ENCODE peak calls at places on chromosomes 16 and 17, in four cellular contexts. S, C, M and W are unnamed samples.

GRCh38 chr16:28951410-28951943 is 740 bp downstream of the NFATC2IP start:
- DNase-seq in C (no peak), S (peak), M (no peak), W (no peak)

GRCh38 chr17:56633681-56634080 is 40.2 kb downstream of the NOG start:
- DNase-seq in M (no peak), S (no peak), C (no peak), W (no peak)

GRCh38 chr17:49821916-49822315 is 26.0 kb downstream of the TAC4 start:
- DNase-seq in S (no peak), C (no peak), M (no peak), W (no peak)

GRCh38 chr17:43721537-43722268 is 36.9 kb downstream of the SOST start:
- DNase-seq in S (peak), C (no peak), M (no peak), W (no peak)

GRCh38 chr17:30323262-30323894 is 10.5 kb downstream of the TMIGD1 start:
- DNase-seq in C (no peak), M (no peak), S (no peak), W (no peak)

GRCh38 chr17:35536664-35537160 is 766 bp downstream of the SLFN12L start:
- DNase-seq in C (no peak), S (no peak), M (no peak), W (no peak)

GRCh38 chr17:58913552-58913951 is 157.9 kb downstream of the PPM1E start:
- DNase-seq in S (no peak), M (no peak), C (no peak), W (no peak)

GRCh38 chr17:2396568-2397246 is 4.2 kb downstream of the MNT start:
- DNase-seq in M (peak), C (peak), S (peak), W (no peak)

GRCh38 chr17:69609495-69610315 is 195.2 kb downstream of the MAP2K6 start:
- DNase-seq in S (peak), M (peak), C (peak), W (no peak)

GRCh38 chr17:2346475-2346874 is 9.2 kb downstream of the SGSM2 start:
- DNase-seq in M (no peak), S (no peak), C (no peak), W (no peak)

GRCh38 chr16:8733849-8734540 is 59.6 kb downstream of the ABAT start:
- DNase-seq in S (no peak), C (no peak), M (no peak), W (no peak)

GRCh38 chr17:17692353-17693252 is 11.3 kb downstream of the RAI1 start:
- DNase-seq in C (no peak), M (peak), S (no peak), W (no peak)

GRCh38 chr17:67180275-67180674 is 64.7 kb downstream of the HELZ start:
- DNase-seq in C (no peak), S (no peak), M (no peak), W (no peak)

GRCh38 chr17:29569245-29569950 is 897 bp downstream of the TP53I13 start:
- DNase-seq in C (no peak), M (no peak), S (peak), W (no peak)

GRCh38 chr17:44655983-44656700 is at the start of gene MEIOC:
- DNase-seq in M (no peak), S (no peak), C (no peak), W (no peak)

GRCh38 chr16:3654249-3654991 is at the start of gene DNASE1:
- DNase-seq in M (peak), C (peak), S (peak), W (peak)

GRCh38 chr16:87173294-87173883 is 143.8 kb downstream of the C16orf95 start:
- DNase-seq in S (no peak), C (no peak), M (no peak), W (no peak)

GRCh38 chr17:9218068-9218635 is 196.8 kb downstream of the NTN1 start:
- DNase-seq in C (no peak), M (no peak), S (no peak), W (no peak)

GRCh38 chr17:50129946-50130777 is at the start of gene SAMD14:
- DNase-seq in S (peak), C (no peak), M (no peak), W (no peak)

GRCh38 chr17:7511108-7511507 is 26.9 kb downstream of the POLR2A start:
- DNase-seq in C (no peak), S (no peak), M (no peak), W (no peak)

GRCh38 chr16:2429771-2430663 is 770 bp downstream of the CCNF start:
- DNase-seq in C (no peak), S (peak), M (peak), W (no peak)

GRCh38 chr16:31105677-31106213 is 2.4 kb upstream of the BCKDK start:
- DNase-seq in C (no peak), S (peak), M (peak), W (no peak)

GRCh38 chr17:5585814-5586558 is 1.7 kb upstream of the NLRP1 start:
- DNase-seq in C (no peak), S (no peak), M (no peak), W (no peak)

GRCh38 chr16:89052191-89052787 is 41.4 kb upstream of the ACSF3 start:
- DNase-seq in S (no peak), M (no peak), C (no peak), W (no peak)

GRCh38 chr16:75921281-75921680 is 195.0 kb upstream of the CPHXL start:
- DNase-seq in S (no peak), M (no peak), C (no peak), W (no peak)

GRCh38 chr16:8861563-8862308 is 7.1 kb downstream of the CARHSP1 start:
- DNase-seq in M (peak), S (peak), C (no peak), W (no peak)

GRCh38 chr17:57545836-57546305 is 199.2 kb downstream of the CCDC182 start:
- DNase-seq in C (no peak), S (no peak), M (no peak), W (no peak)

GRCh38 chr17:73348824-73349095 is 37.0 kb upstream of the CDC42EP4 start:
- DNase-seq in S (no peak), C (no peak), M (no peak), W (no peak)

GRCh38 chr16:57606847-57607501 is 21.5 kb upstream of the ADGRG1 start:
- DNase-seq in C (no peak), S (no peak), M (peak), W (no peak)
- TF ChIP-seq REST in C (no peak), S (no peak), M (peak), W (no peak)

GRCh38 chr17:15051913-15052312 is 213.2 kb downstream of the PMP22 start:
- DNase-seq in C (no peak), M (no peak), S (no peak), W (no peak)

GRCh38 chr17:15048933-15049539 is 216.1 kb downstream of the PMP22 start:
- DNase-seq in M (no peak), S (no peak), C (no peak), W (no peak)

GRCh38 chr17:15048381-15048780 is 216.7 kb downstream of the PMP22 start:
- DNase-seq in C (peak), S (no peak), M (no peak), W (no peak)
- TF ChIP-seq CTCF in C (no peak), S (no peak), M (no peak), W (no peak)

DNA sequence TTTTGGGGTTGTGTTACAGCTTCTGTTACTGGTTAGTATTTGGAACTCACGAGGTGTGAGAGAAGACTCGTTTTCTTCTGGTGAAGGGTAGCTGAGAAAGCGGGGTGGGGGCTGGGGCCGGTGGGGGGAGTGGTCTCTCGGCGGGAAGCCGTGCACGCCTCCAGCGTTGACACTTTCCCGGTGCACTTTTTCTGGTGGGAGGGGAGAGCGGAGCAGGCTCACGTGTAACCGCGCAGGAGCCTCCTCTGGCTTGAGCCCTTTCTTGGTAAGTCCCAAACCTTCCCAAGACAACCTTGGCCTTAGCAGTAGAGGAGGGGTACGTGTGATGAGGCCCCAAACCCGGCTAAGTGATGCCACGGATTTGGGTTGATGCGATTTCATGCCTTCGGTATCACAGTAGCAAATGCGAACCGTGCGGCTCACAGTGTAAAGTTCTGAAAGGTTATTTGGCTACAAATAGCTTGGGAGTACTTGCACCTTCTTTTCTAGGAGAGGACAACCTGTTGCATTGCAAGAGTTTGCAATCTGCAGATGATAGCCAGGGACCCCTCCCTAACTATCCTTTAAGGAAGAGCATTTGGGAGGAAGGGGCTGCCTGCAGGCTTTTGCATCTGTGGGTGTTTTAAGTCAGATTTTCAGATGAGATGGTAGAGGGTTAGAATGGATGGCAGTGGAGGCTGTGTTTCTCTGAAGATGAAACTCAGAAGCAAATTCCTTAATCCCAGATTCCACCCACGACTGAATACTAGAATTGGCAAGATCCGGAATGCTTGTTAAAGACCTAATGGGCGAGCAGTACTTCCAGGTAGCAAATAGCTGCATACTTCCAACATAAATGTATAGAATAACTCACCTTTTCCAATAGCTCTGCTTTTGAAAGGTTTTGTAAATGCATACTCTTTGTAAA is 1.5 kb downstream of the HLF start:
- DNase-seq in M (peak), S (no peak), C (no peak), W (no peak)
- TF ChIP-seq TCF7L2 in M (no peak), S (no peak), C (no peak), W (no peak)

DNA sequence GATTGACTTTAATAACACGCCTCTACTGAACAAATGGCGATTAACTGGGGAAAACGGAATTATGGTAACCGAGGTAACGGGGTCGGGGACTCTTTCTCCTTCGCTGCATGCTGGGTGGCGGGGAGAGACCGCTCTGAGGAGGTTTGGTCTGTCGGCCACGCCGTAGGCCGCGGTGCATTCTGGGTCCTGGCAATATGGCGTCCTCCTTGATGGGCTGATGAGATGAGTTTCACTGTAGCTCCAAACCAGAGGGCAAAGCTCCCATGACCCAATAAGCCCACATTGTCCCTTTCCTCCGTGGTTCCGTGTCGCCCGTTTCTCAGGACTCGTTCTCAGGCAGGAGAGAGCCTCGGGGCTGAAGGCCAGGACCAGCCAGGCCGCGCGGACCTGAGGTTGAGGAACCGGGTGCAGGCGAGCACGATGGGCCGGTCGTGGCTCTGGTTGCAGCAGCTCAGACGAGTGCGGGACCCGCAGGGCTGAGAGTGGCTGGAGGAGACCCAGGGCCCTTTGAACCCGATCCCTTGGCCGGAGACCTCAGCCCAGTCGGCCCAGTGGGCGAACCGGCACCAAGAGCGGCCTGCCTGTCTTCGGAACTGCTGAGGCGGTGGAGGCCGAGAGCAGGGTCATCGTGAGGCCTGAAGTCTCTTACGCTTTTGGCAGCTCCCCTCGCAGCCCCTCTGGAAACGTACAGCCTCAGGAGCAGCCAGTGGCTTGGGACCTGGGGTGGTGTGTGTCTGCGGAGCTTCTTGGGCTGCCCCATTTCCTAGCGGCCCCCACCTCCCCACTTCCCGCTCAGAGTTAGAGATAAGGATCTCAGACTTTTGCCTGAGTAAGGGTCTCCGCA is at the start of gene RPTOR:
- DNase-seq in M (peak), C (peak), S (peak), W (peak)
- TF ChIP-seq REST in M (peak), C (no peak), S (no peak), W (no peak)